ENCODE peak calls at places on chromosomes 12 and 14, in ten cellular contexts. N is H9; O is Kasumi-1; W is SW 1271; X is effector memory CD8-positive, alpha-beta T cell; U is HFF-Myc; R is T1000; P is AG04450; Y is stimulated activated CD4-positive, alpha-beta T cell treated with anti-CD3 and anti-CD28 coated beads, Interleukin-4, amount 100 ng/mL, for 48 hours; I is CD4-positive, CD25-positive, alpha-beta regulatory T cell. K is an unnamed sample.
A peak's percentile ranks its signal among the peaks of the same experiment; 100 is the strongest.

GRCh38 chr12:57521475-57522018 is 1.1 kb upstream of the MBD6 start:
- DNase-seq in Y (no peak), X (no peak), O (no peak), U (no peak), P (no peak), N (peak; percentile 82), W (no peak), I (no peak), R (no peak), K (no peak)

GRCh38 chr12:42407306-42407705 is 81.3 kb downstream of the PPHLN1 start:
- DNase-seq in N (no peak), U (peak; percentile 20), P (no peak), X (no peak), O (no peak), I (no peak), Y (no peak), R (no peak), W (no peak), K (no peak)

GRCh38 chr14:57470909-57471308 is 22.7 kb downstream of the CCDC198 start:
- DNase-seq in O (no peak), U (no peak), R (no peak), N (no peak), I (no peak), P (no peak), Y (no peak), W (no peak), X (no peak), K (no peak)

GRCh38 chr12:13350381-13350780 is 153.9 kb downstream of the EMP1 start:
- DNase-seq in I (no peak), P (no peak), X (no peak), N (no peak), Y (no peak), W (no peak), U (no peak), O (no peak), R (no peak), K (no peak)

GRCh38 chr14:58747181-58747580 is 109.4 kb downstream of the DACT1 start:
- DNase-seq in P (peak; percentile 49), Y (no peak), W (no peak), N (no peak), I (no peak), X (no peak), O (no peak), U (no peak), R (peak; percentile 59), K (no peak)

GRCh38 chr12:116717466-116718457 is 20.1 kb downstream of the SPRING1 start:
- DNase-seq in R (no peak), N (no peak), X (no peak), W (no peak), O (no peak), P (no peak), U (no peak), I (no peak), Y (no peak), K (no peak)

GRCh38 chr14:91415794-91416743 is 1.6 kb downstream of the CCDC88C start:
- DNase-seq in I (peak; percentile 65), R (no peak), Y (peak; percentile 46), X (peak; percentile 66), U (no peak), O (peak; percentile 96), N (no peak), W (no peak), P (no peak), K (no peak)

GRCh38 chr12:118358607-118359540 is 13.8 kb downstream of the TAOK3 start:
- DNase-seq in N (no peak), O (peak; percentile 78), W (peak; percentile 39), P (no peak), Y (no peak), R (no peak), I (no peak), U (no peak), X (no peak), K (no peak)

GRCh38 chr12:132423251-132424117 is 66.5 kb upstream of the FBRSL1 start:
- DNase-seq in W (no peak), U (no peak), N (no peak), X (no peak), R (no peak), O (no peak), Y (no peak), P (no peak), I (peak; percentile 38), K (no peak)